ENCODE peak calls at places on chromosome 1, in eight cellular contexts. One of them, this sample, is unnamed.

GRCh38 chr1:117860906-117861610 is 68.4 kb downstream of the GDAP2 start:
- DNase-seq in stimulated activated CD8-positive, alpha-beta memory T cell treated with anti-CD3 and anti-CD28 coated beads, Interleukin-7, amount 100 ng/mL, for 24 hours: no peak
- DNase-seq in activated T-helper 1 cell treated with anti-CD3 and anti-CD28 coated beads, Interleukin-12 subunit alpha, Interleukin-12 subunit beta, Interleukin-2, Interleukin-4 antibody, amounts not matched to agents 30 ng/mL and 10 ng/mL and 1 ng/mL, durations not matched to agents 14 hours and 24 hours and 36 hours: no peak
- DNase-seq in fibroblast of mammary gland: peak
- DNase-seq in amniotic epithelial cell: no peak
- DNase-seq in T47D: no peak
- DNase-seq in NCI-H1694: peak
- DNase-seq in Calu3: no peak
- DNase-seq in this sample: peak

GRCh38 chr1:229365574-229365973 is 22.7 kb upstream of the CCSAP start:
- DNase-seq in stimulated activated CD8-positive, alpha-beta memory T cell treated with anti-CD3 and anti-CD28 coated beads, Interleukin-7, amount 100 ng/mL, for 24 hours: no peak
- DNase-seq in activated T-helper 1 cell treated with anti-CD3 and anti-CD28 coated beads, Interleukin-12 subunit alpha, Interleukin-12 subunit beta, Interleukin-2, Interleukin-4 antibody, amounts not matched to agents 30 ng/mL and 10 ng/mL and 1 ng/mL, durations not matched to agents 14 hours and 24 hours and 36 hours: no peak
- DNase-seq in fibroblast of mammary gland: no peak
- DNase-seq in amniotic epithelial cell: no peak
- DNase-seq in T47D: no peak
- DNase-seq in NCI-H1694: no peak
- DNase-seq in Calu3: no peak
- DNase-seq in this sample: no peak

GRCh38 chr1:178146456-178146855 is 52.6 kb downstream of the RASAL2 start:
- DNase-seq in stimulated activated CD8-positive, alpha-beta memory T cell treated with anti-CD3 and anti-CD28 coated beads, Interleukin-7, amount 100 ng/mL, for 24 hours: no peak
- DNase-seq in activated T-helper 1 cell treated with anti-CD3 and anti-CD28 coated beads, Interleukin-12 subunit alpha, Interleukin-12 subunit beta, Interleukin-2, Interleukin-4 antibody, amounts not matched to agents 30 ng/mL and 10 ng/mL and 1 ng/mL, durations not matched to agents 14 hours and 24 hours and 36 hours: no peak
- DNase-seq in fibroblast of mammary gland: no peak
- DNase-seq in amniotic epithelial cell: no peak
- DNase-seq in T47D: no peak
- DNase-seq in NCI-H1694: no peak
- DNase-seq in Calu3: no peak
- DNase-seq in this sample: no peak

GRCh38 chr1:156177918-156178654 is 15.8 kb upstream of the SLC25A44 start:
- DNase-seq in stimulated activated CD8-positive, alpha-beta memory T cell treated with anti-CD3 and anti-CD28 coated beads, Interleukin-7, amount 100 ng/mL, for 24 hours: no peak
- DNase-seq in activated T-helper 1 cell treated with anti-CD3 and anti-CD28 coated beads, Interleukin-12 subunit alpha, Interleukin-12 subunit beta, Interleukin-2, Interleukin-4 antibody, amounts not matched to agents 30 ng/mL and 10 ng/mL and 1 ng/mL, durations not matched to agents 14 hours and 24 hours and 36 hours: no peak
- DNase-seq in fibroblast of mammary gland: no peak
- DNase-seq in amniotic epithelial cell: no peak
- DNase-seq in T47D: no peak
- DNase-seq in NCI-H1694: no peak
- DNase-seq in Calu3: no peak
- DNase-seq in this sample: no peak

GRCh38 chr1:87816646-87817045 is 488.0 kb downstream of the LMO4 start:
- DNase-seq in stimulated activated CD8-positive, alpha-beta memory T cell treated with anti-CD3 and anti-CD28 coated beads, Interleukin-7, amount 100 ng/mL, for 24 hours: no peak
- DNase-seq in activated T-helper 1 cell treated with anti-CD3 and anti-CD28 coated beads, Interleukin-12 subunit alpha, Interleukin-12 subunit beta, Interleukin-2, Interleukin-4 antibody, amounts not matched to agents 30 ng/mL and 10 ng/mL and 1 ng/mL, durations not matched to agents 14 hours and 24 hours and 36 hours: no peak
- DNase-seq in fibroblast of mammary gland: no peak
- DNase-seq in amniotic epithelial cell: no peak
- DNase-seq in T47D: no peak
- DNase-seq in NCI-H1694: no peak
- DNase-seq in Calu3: no peak
- DNase-seq in this sample: no peak

GRCh38 chr1:2632051-2632430 is 775 bp downstream of the MMEL1 start:
- DNase-seq in stimulated activated CD8-positive, alpha-beta memory T cell treated with anti-CD3 and anti-CD28 coated beads, Interleukin-7, amount 100 ng/mL, for 24 hours: no peak
- DNase-seq in activated T-helper 1 cell treated with anti-CD3 and anti-CD28 coated beads, Interleukin-12 subunit alpha, Interleukin-12 subunit beta, Interleukin-2, Interleukin-4 antibody, amounts not matched to agents 30 ng/mL and 10 ng/mL and 1 ng/mL, durations not matched to agents 14 hours and 24 hours and 36 hours: no peak
- DNase-seq in fibroblast of mammary gland: no peak
- DNase-seq in amniotic epithelial cell: no peak
- DNase-seq in T47D: no peak
- DNase-seq in NCI-H1694: no peak
- DNase-seq in Calu3: no peak
- DNase-seq in this sample: no peak

GRCh38 chr1:179937668-179938259 is 16.8 kb upstream of the CEP350 start:
- DNase-seq in stimulated activated CD8-positive, alpha-beta memory T cell treated with anti-CD3 and anti-CD28 coated beads, Interleukin-7, amount 100 ng/mL, for 24 hours: no peak
- DNase-seq in activated T-helper 1 cell treated with anti-CD3 and anti-CD28 coated beads, Interleukin-12 subunit alpha, Interleukin-12 subunit beta, Interleukin-2, Interleukin-4 antibody, amounts not matched to agents 30 ng/mL and 10 ng/mL and 1 ng/mL, durations not matched to agents 14 hours and 24 hours and 36 hours: no peak
- DNase-seq in fibroblast of mammary gland: no peak
- DNase-seq in amniotic epithelial cell: no peak
- DNase-seq in T47D: no peak
- DNase-seq in NCI-H1694: no peak
- DNase-seq in Calu3: no peak
- DNase-seq in this sample: no peak

GRCh38 chr1:35062518-35063196 is 16.5 kb upstream of the ZMYM1 start:
- DNase-seq in stimulated activated CD8-positive, alpha-beta memory T cell treated with anti-CD3 and anti-CD28 coated beads, Interleukin-7, amount 100 ng/mL, for 24 hours: no peak
- DNase-seq in activated T-helper 1 cell treated with anti-CD3 and anti-CD28 coated beads, Interleukin-12 subunit alpha, Interleukin-12 subunit beta, Interleukin-2, Interleukin-4 antibody, amounts not matched to agents 30 ng/mL and 10 ng/mL and 1 ng/mL, durations not matched to agents 14 hours and 24 hours and 36 hours: no peak
- DNase-seq in fibroblast of mammary gland: peak
- DNase-seq in amniotic epithelial cell: peak
- DNase-seq in T47D: no peak
- DNase-seq in NCI-H1694: no peak
- DNase-seq in Calu3: peak
- DNase-seq in this sample: peak